ENCODE peak calls at places on chromosomes 16 and 17, in four cellular contexts. L, K, U and A are unnamed samples.

GRCh38 chr17:20920813-20921199 is 122.0 kb downstream of the USP22 start:
- DNase-seq in L (no peak), K (peak), U (no peak), A (no peak)

GRCh38 chr17:76432712-76433336 is 20.1 kb downstream of the UBE2O start:
- DNase-seq in L (no peak), K (peak), U (no peak), A (no peak)

GRCh38 chr17:77867308-77867781 is 91.2 kb upstream of the TNRC6C start:
- DNase-seq in U (no peak), L (no peak), K (no peak), A (no peak)

GRCh38 chr17:19409509-19409908 is 1.5 kb upstream of the RNF112 start:
- DNase-seq in U (no peak), L (no peak), K (no peak), A (peak)

GRCh38 chr16:81204794-81205680 is 33.5 kb upstream of the BCO1 start:
- DNase-seq in U (no peak), L (no peak), K (peak), A (peak)

GRCh38 chr16:89289428-89290395 is 72.2 kb downstream of the ZNF778 start:
- DNase-seq in L (peak), K (peak), U (peak), A (no peak)

GRCh38 chr16:87583453-87584131 is 18.7 kb upstream of the JPH3 start:
- DNase-seq in L (no peak), K (no peak), U (no peak), A (no peak)

GRCh38 chr17:18968945-18969887 is 17.3 kb downstream of the SLC5A10 start:
- DNase-seq in L (no peak), U (no peak), K (peak), A (no peak)

GRCh38 chr17:72139213-72139612 is 18.4 kb downstream of the SOX9 start:
- DNase-seq in L (no peak), U (no peak), K (no peak), A (no peak)

GRCh38 chr17:17414316-17414937 is 62.4 kb upstream of the MED9 start:
- DNase-seq in K (no peak), U (peak), L (no peak), A (peak)

GRCh38 chr17:61574542-61575351 is 16.3 kb downstream of the NACA2 start:
- DNase-seq in U (no peak), L (no peak), K (peak), A (no peak)

GRCh38 chr17:58399974-58400373 is 17.4 kb downstream of the RNF43 start:
- DNase-seq in U (no peak), L (no peak), K (no peak), A (no peak)

GRCh38 chr17:78970834-78971763 is 8.6 kb downstream of the LGALS3BP start:
- DNase-seq in K (peak), U (peak), L (peak), A (no peak)

GRCh38 chr17:78972507-78973105 is 7.1 kb downstream of the LGALS3BP start:
- DNase-seq in K (peak), L (no peak), U (no peak), A (no peak)

GRCh38 chr17:78973792-78974520 is 5.8 kb downstream of the LGALS3BP start:
- DNase-seq in U (no peak), L (no peak), K (no peak), A (no peak)

GRCh38 chr17:78973196-78973595 is 6.5 kb downstream of the LGALS3BP start:
- DNase-seq in L (no peak), K (no peak), U (no peak), A (no peak)

DNA sequence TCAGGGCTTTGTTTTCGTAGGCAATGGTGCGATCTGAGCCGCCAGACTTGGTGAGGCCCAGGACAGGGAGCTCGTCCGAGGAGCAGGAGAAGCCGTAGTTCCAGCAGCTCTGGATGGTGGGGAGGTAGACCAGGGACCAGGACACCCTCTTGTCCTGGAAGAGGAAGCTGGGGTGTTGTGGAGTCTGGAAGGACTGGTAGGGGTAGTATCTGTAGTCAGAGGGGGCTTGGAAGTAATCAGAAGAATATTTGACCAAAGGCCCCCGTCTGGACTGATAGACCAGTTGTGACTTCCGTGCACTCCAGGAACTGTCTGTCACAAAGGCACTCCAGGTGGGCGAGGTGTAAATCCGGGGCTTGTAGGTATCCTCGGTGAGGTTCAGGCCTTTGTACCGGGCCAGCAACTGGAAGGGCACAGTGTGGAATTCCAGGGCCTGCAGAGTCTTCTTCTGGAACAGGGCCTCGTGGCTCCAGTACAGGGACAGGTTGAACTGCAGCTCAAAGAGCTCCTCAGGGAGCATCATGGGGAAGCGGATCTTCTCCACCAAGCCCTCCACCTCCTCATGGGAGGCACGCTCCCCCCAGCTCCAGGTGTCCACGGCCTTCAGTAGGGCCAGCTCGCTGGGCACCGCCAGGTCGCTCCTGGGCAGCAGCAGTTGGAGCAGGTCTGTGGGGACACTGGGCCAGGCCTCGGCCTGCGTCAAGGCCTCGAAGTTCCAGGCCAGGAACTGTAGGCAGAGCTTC is 7.8 kb downstream of the LGALS3BP start:
- DNase-seq in U (no peak), K (no peak), L (no peak), A (no peak)
- H3K4me3 ChIP-seq in U (no peak), K (no peak), L (no peak), A (no peak)

GRCh38 chr16:72857841-72858594 is 189.9 kb downstream of the ZFHX3 start:
- DNase-seq in L (no peak), K (no peak), U (no peak), A (no peak)
- H3K4me3 ChIP-seq in L (no peak), K (no peak), U (no peak), A (no peak)

GRCh38 chr16:23865853-23866252 is 30.1 kb downstream of the PRKCB start:
- DNase-seq in K (no peak), L (no peak), U (no peak), A (no peak)
- H3K4me3 ChIP-seq in K (no peak), L (no peak), U (no peak), A (no peak)

DNA sequence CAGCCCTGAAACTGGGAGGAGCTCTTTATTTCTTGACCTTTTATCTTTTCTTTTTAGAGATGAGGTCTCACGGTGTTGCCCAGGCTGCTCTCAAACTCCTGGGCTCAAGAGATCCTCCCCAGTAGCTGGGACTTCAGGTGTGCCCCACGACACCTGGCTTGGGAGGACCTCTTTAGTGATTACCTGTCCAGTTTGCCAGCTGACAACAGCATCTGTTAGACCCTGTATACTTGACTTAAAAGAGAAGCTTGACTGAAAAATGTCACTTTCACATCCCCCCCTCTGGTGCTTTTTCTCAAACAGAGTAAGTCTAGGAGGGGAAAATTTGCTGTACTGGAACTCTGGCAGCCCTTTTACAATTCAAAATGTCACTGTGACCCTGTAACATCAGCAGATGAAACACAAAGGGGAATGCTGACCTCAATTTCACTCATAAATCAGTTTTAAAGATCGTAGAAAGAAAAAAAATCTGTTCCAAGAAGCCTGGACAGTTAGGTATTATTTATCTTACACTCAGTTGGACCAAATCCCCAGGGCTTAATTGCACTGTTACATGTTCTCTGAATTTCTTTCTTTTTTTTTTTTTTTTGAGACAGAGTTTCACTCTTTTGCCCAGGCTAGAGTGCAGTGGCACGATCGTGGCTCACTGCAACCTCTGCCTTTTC is 1.8 kb upstream of the ERN1 start:
- DNase-seq in U (no peak), L (no peak), K (no peak), A (no peak)
- H3K4me3 ChIP-seq in U (no peak), L (no peak), K (no peak), A (no peak)

GRCh38 chr17:48611681-48612455 is 1.1 kb upstream of the HOXB7 start:
- DNase-seq in L (no peak), K (peak), U (no peak), A (no peak)
- H3K4me3 ChIP-seq in L (peak), K (peak), U (peak), A (peak)

DNA sequence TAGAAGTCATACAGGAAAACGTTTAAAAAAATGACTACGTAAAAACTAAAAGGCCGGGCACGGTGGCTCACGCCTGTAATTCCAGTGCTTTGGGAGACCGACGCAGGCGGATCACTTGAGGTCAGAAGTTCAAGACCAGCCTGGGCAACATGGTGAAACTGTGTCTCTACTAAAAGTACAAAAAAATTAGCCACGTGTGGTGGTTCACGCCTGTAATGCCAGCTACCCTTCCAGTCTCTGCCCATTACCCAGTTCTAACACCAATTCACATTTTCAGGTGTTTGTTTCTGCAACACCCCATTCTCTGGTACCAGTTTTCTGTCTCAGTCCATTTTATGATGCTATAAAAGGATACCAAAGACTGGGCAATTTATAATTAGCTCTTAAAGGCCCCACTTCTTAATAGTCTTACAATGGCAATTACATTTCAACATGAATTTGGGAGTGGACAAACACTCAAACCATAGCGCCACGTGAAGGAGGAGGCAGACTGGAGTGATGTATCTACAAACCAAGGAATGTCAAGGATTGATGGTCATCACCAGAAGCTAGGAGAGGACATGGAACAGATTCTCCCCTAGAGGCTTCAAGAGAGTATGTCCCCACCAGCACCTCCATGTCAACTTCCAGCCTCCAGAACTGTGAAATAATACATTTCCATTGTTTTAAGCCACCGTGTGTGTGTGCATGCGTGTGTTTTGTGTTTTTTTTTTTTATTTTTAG is 791 bp upstream of the C17orf75 start:
- DNase-seq in U (no peak), K (peak), L (no peak), A (no peak)
- H3K4me3 ChIP-seq in U (peak), K (peak), L (peak), A (peak)

GRCh38 chr16:77788196-77789084 is at the start of gene VAT1L:
- DNase-seq in U (peak), L (no peak), K (peak), A (no peak)
- H3K4me3 ChIP-seq in U (peak), L (peak), K (peak), A (peak)

DNA sequence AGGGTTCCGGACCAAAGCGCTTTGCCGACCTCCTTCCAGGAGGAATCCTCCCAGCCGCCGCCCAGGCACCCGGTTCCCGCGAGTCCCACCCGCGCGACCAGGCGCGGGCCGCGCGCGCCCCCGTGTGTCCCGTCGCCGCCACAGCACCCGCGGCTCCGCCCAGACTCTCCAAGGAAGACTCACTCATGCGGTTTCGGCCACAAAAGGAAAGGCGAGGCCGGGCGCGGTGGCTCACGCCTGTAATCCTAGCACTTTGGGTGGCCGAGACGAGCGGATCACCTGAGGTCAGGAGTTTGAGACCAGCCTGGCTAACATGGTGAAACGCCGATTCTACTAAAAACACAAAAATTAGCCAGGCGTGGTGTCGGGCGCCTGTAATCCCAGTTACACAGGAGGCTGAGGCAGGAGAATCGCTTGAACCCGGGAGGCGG is 3.5 kb upstream of the PKMYT1 start:
- DNase-seq in K (peak), L (peak), U (peak), A (no peak)
- H3K4me3 ChIP-seq in K (peak), L (peak), U (no peak), A (peak)

GRCh38 chr16:73026754-73027654 is 20.9 kb downstream of the ZFHX3 start:
- DNase-seq in L (no peak), K (no peak), U (no peak), A (no peak)
- H3K4me3 ChIP-seq in L (no peak), K (no peak), U (no peak), A (no peak)